ENCODE peak calls at places on chromosomes 12 and 14, in eight cellular contexts. One of them, this sample, is unnamed.

GRCh38 chr12:105814283-105814682 is 324.5 kb downstream of the NUAK1 start:
- DNase-seq in prostate gland: no peak
- DNase-seq in tibial nerve: no peak
- DNase-seq in type B pancreatic cell: no peak
- DNase-seq in breast epithelium: no peak
- DNase-seq in lower lobe of right lung: no peak
- DNase-seq in left ventricle myocardium inferior: no peak
- DNase-seq in stomach: no peak
- DNase-seq in this sample: no peak

GRCh38 chr12:23834076-23834475 is 115.4 kb downstream of the SOX5 start:
- DNase-seq in prostate gland: no peak
- DNase-seq in tibial nerve: no peak
- DNase-seq in type B pancreatic cell: no peak
- DNase-seq in breast epithelium: no peak
- DNase-seq in lower lobe of right lung: no peak
- DNase-seq in left ventricle myocardium inferior: no peak
- DNase-seq in stomach: no peak
- DNase-seq in this sample: no peak

GRCh38 chr12:12819221-12819620 is 6.1 kb downstream of the DDX47 start:
- DNase-seq in prostate gland: no peak
- DNase-seq in tibial nerve: no peak
- DNase-seq in type B pancreatic cell: no peak
- DNase-seq in breast epithelium: no peak
- DNase-seq in lower lobe of right lung: no peak
- DNase-seq in left ventricle myocardium inferior: no peak
- DNase-seq in stomach: no peak
- DNase-seq in this sample: no peak

GRCh38 chr12:117981267-117981666 is 12.5 kb upstream of the KSR2 start:
- DNase-seq in prostate gland: no peak
- DNase-seq in tibial nerve: no peak
- DNase-seq in type B pancreatic cell: no peak
- DNase-seq in breast epithelium: no peak
- DNase-seq in lower lobe of right lung: no peak
- DNase-seq in left ventricle myocardium inferior: no peak
- DNase-seq in stomach: no peak
- DNase-seq in this sample: no peak

GRCh38 chr14:34222867-34223266 is 239.2 kb downstream of the SPTSSA start:
- DNase-seq in prostate gland: no peak
- DNase-seq in tibial nerve: no peak
- DNase-seq in type B pancreatic cell: no peak
- DNase-seq in breast epithelium: no peak
- DNase-seq in lower lobe of right lung: no peak
- DNase-seq in left ventricle myocardium inferior: no peak
- DNase-seq in stomach: no peak
- DNase-seq in this sample: no peak

GRCh38 chr14:103385994-103386491 is 828 bp downstream of the MARK3 start:
- DNase-seq in prostate gland: peak
- DNase-seq in tibial nerve: no peak
- DNase-seq in type B pancreatic cell: no peak
- DNase-seq in breast epithelium: no peak
- DNase-seq in lower lobe of right lung: peak
- DNase-seq in left ventricle myocardium inferior: no peak
- DNase-seq in stomach: peak
- DNase-seq in this sample: no peak

GRCh38 chr14:22416193-22416592 is 172.8 kb downstream of the DAD1 start:
- DNase-seq in prostate gland: no peak
- DNase-seq in tibial nerve: no peak
- DNase-seq in type B pancreatic cell: no peak
- DNase-seq in breast epithelium: no peak
- DNase-seq in lower lobe of right lung: no peak
- DNase-seq in left ventricle myocardium inferior: no peak
- DNase-seq in stomach: no peak
- DNase-seq in this sample: no peak

GRCh38 chr12:74280156-74280655 is 257.4 kb upstream of the ATXN7L3B start:
- DNase-seq in prostate gland: no peak
- DNase-seq in tibial nerve: no peak
- DNase-seq in type B pancreatic cell: no peak
- DNase-seq in breast epithelium: no peak
- DNase-seq in lower lobe of right lung: no peak
- DNase-seq in left ventricle myocardium inferior: no peak
- DNase-seq in stomach: no peak
- DNase-seq in this sample: no peak

GRCh38 chr12:46664771-46665287 is 161.0 kb downstream of the SLC38A4 start:
- DNase-seq in prostate gland: peak
- DNase-seq in tibial nerve: no peak
- DNase-seq in type B pancreatic cell: no peak
- DNase-seq in breast epithelium: no peak
- DNase-seq in lower lobe of right lung: no peak
- DNase-seq in left ventricle myocardium inferior: no peak
- DNase-seq in stomach: no peak
- DNase-seq in this sample: peak

GRCh38 chr12:110563702-110564470 is 19.2 kb downstream of the PPTC7 start:
- DNase-seq in prostate gland: no peak
- DNase-seq in tibial nerve: no peak
- DNase-seq in type B pancreatic cell: no peak
- DNase-seq in breast epithelium: no peak
- DNase-seq in lower lobe of right lung: no peak
- DNase-seq in left ventricle myocardium inferior: no peak
- DNase-seq in stomach: no peak
- DNase-seq in this sample: peak

GRCh38 chr12:10722905-10723866 is at the start of gene YBX3:
- DNase-seq in prostate gland: peak
- DNase-seq in tibial nerve: peak
- DNase-seq in type B pancreatic cell: peak
- DNase-seq in breast epithelium: peak
- DNase-seq in lower lobe of right lung: peak
- DNase-seq in left ventricle myocardium inferior: peak
- DNase-seq in stomach: peak
- DNase-seq in this sample: peak

GRCh38 chr12:105706321-105706972 is 376.0 kb downstream of the C12orf75 start:
- DNase-seq in prostate gland: no peak
- DNase-seq in tibial nerve: no peak
- DNase-seq in type B pancreatic cell: no peak
- DNase-seq in breast epithelium: no peak
- DNase-seq in lower lobe of right lung: no peak
- DNase-seq in left ventricle myocardium inferior: no peak
- DNase-seq in stomach: no peak
- DNase-seq in this sample: no peak

GRCh38 chr12:12731785-12732184 is 14.6 kb downstream of the CDKN1B start:
- DNase-seq in prostate gland: no peak
- DNase-seq in tibial nerve: no peak
- DNase-seq in type B pancreatic cell: no peak
- DNase-seq in breast epithelium: no peak
- DNase-seq in lower lobe of right lung: no peak
- DNase-seq in left ventricle myocardium inferior: no peak
- DNase-seq in stomach: no peak
- DNase-seq in this sample: no peak

GRCh38 chr14:49594347-49595089 is 4.2 kb upstream of the LRR1 start:
- DNase-seq in prostate gland: no peak
- DNase-seq in tibial nerve: no peak
- DNase-seq in type B pancreatic cell: no peak
- DNase-seq in breast epithelium: no peak
- DNase-seq in lower lobe of right lung: no peak
- DNase-seq in left ventricle myocardium inferior: no peak
- DNase-seq in stomach: no peak
- DNase-seq in this sample: no peak

GRCh38 chr12:117045175-117045997 is 53.8 kb downstream of the TESC start:
- DNase-seq in prostate gland: no peak
- DNase-seq in tibial nerve: no peak
- DNase-seq in type B pancreatic cell: no peak
- DNase-seq in breast epithelium: no peak
- DNase-seq in lower lobe of right lung: no peak
- DNase-seq in left ventricle myocardium inferior: no peak
- DNase-seq in stomach: no peak
- DNase-seq in this sample: no peak

GRCh38 chr14:77562681-77563080 is 53.8 kb downstream of the SPTLC2 start:
- DNase-seq in prostate gland: no peak
- DNase-seq in tibial nerve: no peak
- DNase-seq in type B pancreatic cell: no peak
- DNase-seq in breast epithelium: no peak
- DNase-seq in lower lobe of right lung: no peak
- DNase-seq in left ventricle myocardium inferior: no peak
- DNase-seq in stomach: no peak
- DNase-seq in this sample: peak

GRCh38 chr12:82434392-82434911 is 76.1 kb downstream of the METTL25 start:
- DNase-seq in prostate gland: no peak
- DNase-seq in tibial nerve: no peak
- DNase-seq in type B pancreatic cell: no peak
- DNase-seq in breast epithelium: no peak
- DNase-seq in lower lobe of right lung: no peak
- DNase-seq in left ventricle myocardium inferior: no peak
- DNase-seq in stomach: no peak
- DNase-seq in this sample: no peak

GRCh38 chr14:63182967-63183366 is 21.3 kb upstream of the RHOJ start:
- DNase-seq in prostate gland: no peak
- DNase-seq in tibial nerve: no peak
- DNase-seq in type B pancreatic cell: no peak
- DNase-seq in breast epithelium: no peak
- DNase-seq in lower lobe of right lung: no peak
- DNase-seq in left ventricle myocardium inferior: no peak
- DNase-seq in stomach: no peak
- DNase-seq in this sample: no peak

GRCh38 chr12:24948452-24948815 is 467 bp downstream of the BCAT1 start:
- DNase-seq in prostate gland: no peak
- DNase-seq in tibial nerve: no peak
- DNase-seq in type B pancreatic cell: no peak
- DNase-seq in breast epithelium: no peak
- DNase-seq in lower lobe of right lung: no peak
- DNase-seq in left ventricle myocardium inferior: no peak
- DNase-seq in stomach: no peak
- DNase-seq in this sample: no peak

GRCh38 chr12:7162691-7163114 is 26.8 kb upstream of the PEX5 start:
- DNase-seq in prostate gland: peak
- DNase-seq in tibial nerve: no peak
- DNase-seq in type B pancreatic cell: no peak
- DNase-seq in breast epithelium: no peak
- DNase-seq in lower lobe of right lung: peak
- DNase-seq in left ventricle myocardium inferior: no peak
- DNase-seq in stomach: peak
- DNase-seq in this sample: no peak

GRCh38 chr14:39841088-39841487 is 408.9 kb upstream of the FBXO33 start:
- DNase-seq in prostate gland: no peak
- DNase-seq in tibial nerve: no peak
- DNase-seq in type B pancreatic cell: no peak
- DNase-seq in breast epithelium: no peak
- DNase-seq in lower lobe of right lung: no peak
- DNase-seq in left ventricle myocardium inferior: no peak
- DNase-seq in stomach: no peak
- DNase-seq in this sample: no peak

GRCh38 chr12:68400231-68400829 is 68.2 kb upstream of the MDM1 start:
- DNase-seq in prostate gland: no peak
- DNase-seq in tibial nerve: no peak
- DNase-seq in type B pancreatic cell: no peak
- DNase-seq in breast epithelium: no peak
- DNase-seq in lower lobe of right lung: no peak
- DNase-seq in left ventricle myocardium inferior: no peak
- DNase-seq in stomach: no peak
- DNase-seq in this sample: no peak

GRCh38 chr12:6961278-6961694 is 9.2 kb downstream of the PHB2 start:
- DNase-seq in prostate gland: peak
- DNase-seq in tibial nerve: no peak
- DNase-seq in type B pancreatic cell: no peak
- DNase-seq in breast epithelium: peak
- DNase-seq in lower lobe of right lung: peak
- DNase-seq in left ventricle myocardium inferior: peak
- DNase-seq in stomach: peak
- DNase-seq in this sample: no peak

GRCh38 chr12:93892431-93893210 is 215.4 kb downstream of the CRADD start:
- DNase-seq in prostate gland: no peak
- DNase-seq in tibial nerve: no peak
- DNase-seq in type B pancreatic cell: no peak
- DNase-seq in breast epithelium: no peak
- DNase-seq in lower lobe of right lung: no peak
- DNase-seq in left ventricle myocardium inferior: no peak
- DNase-seq in stomach: no peak
- DNase-seq in this sample: no peak

GRCh38 chr12:93895096-93895460 is 217.9 kb downstream of the CRADD start:
- DNase-seq in prostate gland: no peak
- DNase-seq in tibial nerve: no peak
- DNase-seq in type B pancreatic cell: no peak
- DNase-seq in breast epithelium: no peak
- DNase-seq in lower lobe of right lung: no peak
- DNase-seq in left ventricle myocardium inferior: no peak
- DNase-seq in stomach: no peak
- DNase-seq in this sample: no peak

GRCh38 chr12:93894391-93895095 is 217.4 kb downstream of the CRADD start:
- DNase-seq in prostate gland: peak
- DNase-seq in tibial nerve: peak
- DNase-seq in type B pancreatic cell: no peak
- DNase-seq in breast epithelium: peak
- DNase-seq in lower lobe of right lung: peak
- DNase-seq in left ventricle myocardium inferior: peak
- DNase-seq in stomach: no peak
- DNase-seq in this sample: no peak

GRCh38 chr12:93896427-93896826 is 219.3 kb downstream of the CRADD start:
- DNase-seq in prostate gland: no peak
- DNase-seq in tibial nerve: no peak
- DNase-seq in type B pancreatic cell: no peak
- DNase-seq in breast epithelium: no peak
- DNase-seq in lower lobe of right lung: no peak
- DNase-seq in left ventricle myocardium inferior: no peak
- DNase-seq in stomach: no peak
- DNase-seq in this sample: no peak

GRCh38 chr12:93896962-93897361 is 219.8 kb downstream of the CRADD start:
- DNase-seq in prostate gland: no peak
- DNase-seq in tibial nerve: no peak
- DNase-seq in type B pancreatic cell: no peak
- DNase-seq in breast epithelium: no peak
- DNase-seq in lower lobe of right lung: no peak
- DNase-seq in left ventricle myocardium inferior: no peak
- DNase-seq in stomach: no peak
- DNase-seq in this sample: no peak
- TF ChIP-seq CTCF in prostate gland: no peak
- TF ChIP-seq CTCF in tibial nerve: no peak
- TF ChIP-seq CTCF in type B pancreatic cell: no peak
- TF ChIP-seq CTCF in breast epithelium: no peak
- TF ChIP-seq CTCF in lower lobe of right lung: no peak
- TF ChIP-seq CTCF in left ventricle myocardium inferior: no peak
- TF ChIP-seq CTCF in stomach: no peak
- TF ChIP-seq CTCF in this sample: no peak

GRCh38 chr12:85029456-85029855 is 6.6 kb downstream of the TSPAN19 start:
- DNase-seq in prostate gland: no peak
- DNase-seq in tibial nerve: no peak
- DNase-seq in type B pancreatic cell: no peak
- DNase-seq in breast epithelium: no peak
- DNase-seq in lower lobe of right lung: no peak
- DNase-seq in left ventricle myocardium inferior: no peak
- DNase-seq in stomach: no peak
- DNase-seq in this sample: no peak
- TF ChIP-seq CTCF in prostate gland: peak
- TF ChIP-seq CTCF in tibial nerve: peak
- TF ChIP-seq CTCF in type B pancreatic cell: peak
- TF ChIP-seq CTCF in breast epithelium: no peak
- TF ChIP-seq CTCF in lower lobe of right lung: peak
- TF ChIP-seq CTCF in left ventricle myocardium inferior: peak
- TF ChIP-seq CTCF in stomach: no peak
- TF ChIP-seq CTCF in this sample: peak

GRCh38 chr12:102095677-102096263 is 24.1 kb downstream of the NUP37 start:
- DNase-seq in prostate gland: no peak
- DNase-seq in tibial nerve: no peak
- DNase-seq in type B pancreatic cell: no peak
- DNase-seq in breast epithelium: no peak
- DNase-seq in lower lobe of right lung: no peak
- DNase-seq in left ventricle myocardium inferior: no peak
- DNase-seq in stomach: no peak
- DNase-seq in this sample: no peak
- TF ChIP-seq CTCF in prostate gland: no peak
- TF ChIP-seq CTCF in tibial nerve: no peak
- TF ChIP-seq CTCF in type B pancreatic cell: peak
- TF ChIP-seq CTCF in breast epithelium: no peak
- TF ChIP-seq CTCF in lower lobe of right lung: peak
- TF ChIP-seq CTCF in left ventricle myocardium inferior: peak
- TF ChIP-seq CTCF in stomach: no peak
- TF ChIP-seq CTCF in this sample: peak

GRCh38 chr14:70585221-70585620 is 15.2 kb downstream of the MED6 start:
- DNase-seq in prostate gland: no peak
- DNase-seq in tibial nerve: no peak
- DNase-seq in type B pancreatic cell: no peak
- DNase-seq in breast epithelium: no peak
- DNase-seq in lower lobe of right lung: no peak
- DNase-seq in left ventricle myocardium inferior: no peak
- DNase-seq in stomach: no peak
- DNase-seq in this sample: no peak
- TF ChIP-seq CTCF in prostate gland: no peak
- TF ChIP-seq CTCF in tibial nerve: no peak
- TF ChIP-seq CTCF in type B pancreatic cell: no peak
- TF ChIP-seq CTCF in breast epithelium: no peak
- TF ChIP-seq CTCF in lower lobe of right lung: no peak
- TF ChIP-seq CTCF in left ventricle myocardium inferior: no peak
- TF ChIP-seq CTCF in stomach: no peak
- TF ChIP-seq CTCF in this sample: no peak

This sample was measured in AG09319.